ENCODE peak calls at places on chromosomes 11 and 22, in nine cellular contexts. J is adrenal gland, X is uterus, F is endothelial cell of umbilical vein, H is breast epithelium, Z is HCT116, U is prostate gland, Y is tibial nerve, M is thyroid gland. Q is an unnamed sample.

GRCh38 chr22:23452231-23453010 is 127.7 kb downstream of the IGLL1 start:
- DNase-seq in U (no peak), X (no peak), H (no peak), F (no peak), Z (no peak), M (no peak), Y (no peak), J (no peak), Q (no peak)

GRCh38 chr11:94525933-94526332 is 13.7 kb downstream of the C11orf97 start:
- DNase-seq in U (peak), J (peak), X (peak), Y (peak), F (peak), M (peak), Z (no peak), H (peak), Q (peak)

GRCh38 chr11:103358251-103358650 is 249.0 kb downstream of the DYNC2H1 start:
- DNase-seq in M (no peak), J (no peak), U (no peak), H (no peak), Y (no peak), F (no peak), Z (no peak), X (no peak), Q (no peak)

GRCh38 chr11:113951487-113951886 is 23.4 kb upstream of the HTR3A start:
- DNase-seq in M (no peak), F (no peak), X (no peak), Z (no peak), J (no peak), Y (no peak), H (no peak), U (no peak), Q (no peak)

GRCh38 chr11:127110542-127110941 is 110.0 kb upstream of the KIRREL3 start:
- DNase-seq in M (no peak), J (no peak), X (no peak), F (no peak), U (no peak), H (no peak), Z (no peak), Y (peak), Q (no peak)

GRCh38 chr11:2428322-2428795 is 16.0 kb downstream of the TRPM5 start:
- DNase-seq in X (peak), U (peak), M (peak), H (peak), Y (peak), F (peak), Z (peak), J (peak), Q (peak)

GRCh38 chr11:126884192-126884973 is 116.2 kb downstream of the KIRREL3 start:
- DNase-seq in F (no peak), X (no peak), Z (no peak), M (no peak), J (no peak), Y (no peak), H (no peak), U (no peak), Q (no peak)

GRCh38 chr11:72578051-72578450 is 96.2 kb downstream of the PDE2A start:
- DNase-seq in J (peak), H (no peak), Z (no peak), Y (no peak), X (no peak), F (no peak), U (no peak), M (no peak), Q (peak)

GRCh38 chr11:123694551-123694950 is 40.1 kb upstream of the SCN3B start:
- DNase-seq in Y (no peak), U (no peak), J (no peak), H (no peak), X (no peak), Z (no peak), M (no peak), F (no peak), Q (no peak)

GRCh38 chr22:24108073-24108472 is 73.2 kb upstream of the SUSD2 start:
- DNase-seq in H (no peak), M (no peak), J (no peak), X (no peak), F (no peak), Z (no peak), Y (no peak), U (no peak), Q (no peak)

GRCh38 chr11:73233211-73233610 is 15.1 kb downstream of the P2RY2 start:
- DNase-seq in Y (no peak), H (no peak), F (no peak), U (no peak), Z (no peak), X (no peak), J (no peak), M (no peak), Q (no peak)

GRCh38 chr11:46330154-46330886 is 16.9 kb upstream of the DGKZ start:
- DNase-seq in Z (no peak), X (no peak), H (no peak), F (no peak), U (no peak), Y (no peak), M (no peak), J (no peak), Q (no peak)

GRCh38 chr11:82233211-82233610 is 500.5 kb downstream of the FAM181B start:
- DNase-seq in Z (no peak), X (no peak), F (no peak), M (no peak), U (no peak), Y (no peak), J (no peak), H (no peak), Q (no peak)

GRCh38 chr22:44448271-44448780 is 49.7 kb downstream of the RTL6 start:
- DNase-seq in Z (no peak), X (peak), H (peak), Y (peak), F (no peak), M (peak), U (peak), J (peak), Q (peak)

GRCh38 chr11:106697058-106697457 is 321.2 kb downstream of the GUCY1A2 start:
- DNase-seq in X (no peak), U (no peak), Y (no peak), F (no peak), M (no peak), H (no peak), J (no peak), Z (no peak), Q (no peak)

GRCh38 chr22:45731041-45731797 is 59.6 kb downstream of the ATXN10 start:
- DNase-seq in Z (no peak), Y (no peak), H (no peak), J (no peak), F (no peak), X (no peak), M (no peak), U (no peak), Q (peak)

GRCh38 chr11:130433357-130433756 is 4.9 kb upstream of the ADAMTS8 start:
- DNase-seq in U (no peak), Y (no peak), M (no peak), H (no peak), X (no peak), J (no peak), Z (no peak), F (no peak), Q (no peak)

GRCh38 chr11:121391914-121392313 is 60.2 kb upstream of the SORL1 start:
- DNase-seq in F (no peak), U (peak), H (peak), Y (no peak), M (peak), J (no peak), Z (no peak), X (no peak), Q (peak)

GRCh38 chr11:66970808-66971442 is 4.2 kb upstream of the C11orf86 start:
- DNase-seq in M (no peak), X (peak), H (peak), F (peak), U (no peak), J (peak), Y (peak), Z (peak), Q (peak)

GRCh38 chr22:32204856-32205722 is at the start of gene RFPL2:
- DNase-seq in Y (no peak), F (peak), M (peak), Z (peak), H (no peak), U (no peak), J (peak), X (no peak), Q (peak)

GRCh38 chr11:16511109-16511806 is 154.9 kb upstream of the SOX6 start:
- DNase-seq in J (no peak), X (no peak), Y (no peak), H (no peak), M (no peak), U (no peak), Z (no peak), F (no peak), Q (no peak)

GRCh38 chr11:116948375-116948774 is 111.0 kb upstream of the APOA1 start:
- DNase-seq in Y (no peak), X (no peak), U (no peak), F (no peak), M (no peak), H (no peak), Z (peak), J (no peak), Q (peak)

GRCh38 chr11:88059326-88059725 is 115.9 kb downstream of the RAB38 start:
- DNase-seq in M (no peak), Z (no peak), Y (no peak), F (no peak), H (no peak), J (no peak), X (no peak), U (no peak), Q (no peak)

GRCh38 chr11:30786392-30787120 is 200.4 kb upstream of the MPPED2 start:
- DNase-seq in Z (no peak), F (peak), H (no peak), Y (no peak), M (no peak), J (no peak), U (no peak), X (no peak), Q (no peak)

DNA sequence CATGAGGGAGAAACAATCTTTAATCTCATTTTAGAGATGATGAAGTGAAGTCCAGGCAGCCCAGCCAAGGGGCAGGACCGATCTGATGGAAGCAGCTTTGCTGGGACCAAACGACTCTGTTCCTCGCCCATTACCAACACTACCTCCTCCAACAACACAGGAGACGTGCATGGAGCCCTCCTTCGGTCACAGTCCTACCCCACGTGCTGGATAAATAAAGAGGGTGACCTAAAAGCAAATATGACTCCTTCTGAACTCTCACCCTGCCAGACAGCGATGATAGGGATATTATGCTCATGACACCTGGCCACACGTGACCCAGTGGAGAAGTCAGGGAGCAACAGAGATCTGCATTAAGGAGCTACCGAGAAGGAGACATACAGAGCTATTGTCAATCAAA is 26.0 kb downstream of the SCGB1A1 start:
- DNase-seq in Z (no peak), F (no peak), X (peak), U (no peak), J (no peak), H (no peak), Y (no peak), M (no peak), Q (no peak)
- TF ChIP-seq POLR2A in Z (no peak), F (no peak), X (no peak), U (no peak), J (no peak), H (no peak), Y (no peak), M (no peak), Q (no peak)

DNA sequence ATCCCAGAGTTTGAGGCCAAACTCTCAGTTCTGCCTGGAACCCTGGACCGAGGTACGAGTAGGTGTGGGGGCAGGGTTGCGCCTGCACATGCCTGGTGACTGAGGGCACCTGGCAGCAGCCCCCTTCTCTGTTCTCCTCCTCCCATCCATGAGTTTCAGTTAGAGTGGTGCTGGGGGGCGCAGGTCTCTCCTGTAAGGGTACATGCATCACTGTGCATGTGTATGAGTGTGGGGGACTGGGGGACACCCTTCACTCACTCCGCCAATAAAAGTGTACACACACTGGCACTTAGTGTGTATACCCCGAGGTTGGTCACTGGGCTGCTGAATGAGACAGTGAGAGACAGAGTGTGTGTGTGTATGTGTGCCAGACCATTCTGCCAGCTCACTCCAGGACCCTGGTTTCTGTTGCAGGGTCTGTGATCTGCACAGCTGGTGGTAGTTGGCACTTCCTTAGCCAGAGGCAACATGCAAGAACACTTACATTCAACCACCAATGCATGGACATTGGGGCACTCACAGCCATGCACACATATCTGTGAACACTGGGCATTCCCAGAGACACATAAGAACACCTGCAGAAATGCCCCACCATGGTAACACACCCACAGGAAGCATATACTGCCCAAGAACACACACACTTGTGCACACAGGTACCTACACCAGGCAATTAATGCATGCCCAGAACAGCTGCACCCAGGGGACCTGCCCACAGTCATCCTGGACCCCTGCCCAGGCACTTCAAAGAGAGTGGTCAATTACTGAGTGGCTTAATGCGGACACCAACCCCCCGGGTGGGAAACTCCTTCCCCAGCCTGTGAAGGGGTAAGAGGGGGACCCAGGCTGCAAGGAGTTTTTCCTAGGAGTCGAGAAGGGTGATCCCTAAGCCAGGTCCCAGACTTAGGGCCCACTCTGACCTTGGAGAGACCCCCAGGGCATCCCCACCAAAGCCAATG is 1.2 kb upstream of the NRXN2 start:
- DNase-seq in Y (no peak), U (no peak), J (no peak), H (no peak), F (no peak), X (no peak), Z (no peak), M (no peak), Q (no peak)
- H3K4me3 ChIP-seq in Y (no peak), U (no peak), J (no peak), H (no peak), F (no peak), X (no peak), Z (no peak), M (no peak), Q (no peak)

GRCh38 chr11:78583889-78584288 is 9.2 kb upstream of the NARS2 start:
- DNase-seq in Y (no peak), Z (no peak), H (no peak), X (no peak), J (no peak), F (no peak), M (no peak), U (no peak), Q (no peak)

GRCh38 chr11:78587446-78587845 is 12.8 kb upstream of the NARS2 start:
- DNase-seq in X (no peak), F (no peak), Z (no peak), U (no peak), Y (no peak), H (no peak), J (no peak), M (no peak), Q (no peak)

GRCh38 chr11:78588517-78588916 is 13.9 kb upstream of the NARS2 start:
- DNase-seq in F (no peak), M (no peak), Z (no peak), J (no peak), Y (no peak), H (no peak), X (no peak), U (no peak), Q (no peak)

DNA sequence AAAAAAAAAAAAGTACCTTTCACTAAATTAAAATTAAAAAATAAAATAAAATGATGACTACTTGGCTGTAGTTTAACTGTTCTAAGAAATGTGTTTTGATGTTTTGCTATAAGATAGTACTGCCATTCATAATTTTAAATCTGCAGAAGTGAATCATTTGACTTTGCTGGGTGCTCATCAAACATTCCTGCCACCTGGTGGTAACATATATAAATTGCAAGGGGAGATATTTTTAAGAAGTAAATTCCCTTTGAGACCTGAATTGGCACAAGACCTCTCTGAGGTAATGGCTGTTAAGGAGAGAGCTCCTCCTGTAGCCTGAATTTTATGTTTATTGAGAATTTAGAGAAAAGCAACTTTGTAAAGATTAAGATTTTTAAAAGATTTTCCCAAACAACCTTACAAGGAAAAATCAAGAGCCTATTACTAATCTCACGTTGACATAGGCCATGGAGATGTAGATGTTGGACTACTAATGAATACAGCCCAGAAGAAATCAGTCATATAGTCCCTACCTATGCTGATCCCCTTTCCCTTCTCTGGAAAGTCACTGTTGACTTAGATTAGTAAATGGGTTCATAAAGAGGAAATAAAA is 11.9 kb upstream of the NARS2 start:
- DNase-seq in Y (no peak), M (no peak), U (no peak), H (no peak), F (peak), J (no peak), X (no peak), Z (no peak), Q (no peak)
- TF ChIP-seq CTCF in Y (no peak), M (no peak), U (peak), H (no peak), F (peak), J (peak), X (no peak), Z (peak), Q (peak)

DNA sequence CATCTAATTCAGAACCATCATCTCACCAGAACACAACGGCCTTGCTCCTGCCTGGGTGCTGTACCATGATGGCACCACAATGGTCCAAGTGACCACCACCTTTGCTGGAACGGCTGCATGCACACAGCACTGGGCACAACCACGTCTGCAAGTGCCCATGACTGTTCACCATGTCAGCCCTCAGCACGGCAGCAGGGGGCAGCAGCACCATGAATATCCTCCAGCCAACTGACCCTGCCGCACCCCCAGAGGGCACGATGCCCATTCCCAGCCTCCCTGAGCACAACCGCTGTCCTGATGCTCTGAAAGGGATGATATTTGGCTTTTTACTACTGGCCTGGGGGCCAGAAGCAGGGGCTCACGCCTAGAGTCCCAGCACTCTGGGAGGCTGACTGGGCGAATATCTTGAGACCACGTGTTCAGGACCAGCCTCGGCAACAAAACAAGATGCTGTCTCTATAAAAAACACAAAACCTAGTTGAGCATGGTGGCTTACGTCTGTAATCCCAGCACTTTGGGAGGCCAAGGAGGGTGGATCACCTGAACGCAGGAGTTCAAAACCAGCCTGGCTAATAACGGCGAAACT is 25.7 kb downstream of the DRD4 start:
- DNase-seq in F (peak), H (no peak), X (peak), Y (peak), M (peak), Z (peak), U (no peak), J (peak), Q (peak)
- TF ChIP-seq POLR2A in F (no peak), H (no peak), X (no peak), Y (no peak), M (no peak), Z (no peak), U (no peak), J (no peak), Q (no peak)

DNA sequence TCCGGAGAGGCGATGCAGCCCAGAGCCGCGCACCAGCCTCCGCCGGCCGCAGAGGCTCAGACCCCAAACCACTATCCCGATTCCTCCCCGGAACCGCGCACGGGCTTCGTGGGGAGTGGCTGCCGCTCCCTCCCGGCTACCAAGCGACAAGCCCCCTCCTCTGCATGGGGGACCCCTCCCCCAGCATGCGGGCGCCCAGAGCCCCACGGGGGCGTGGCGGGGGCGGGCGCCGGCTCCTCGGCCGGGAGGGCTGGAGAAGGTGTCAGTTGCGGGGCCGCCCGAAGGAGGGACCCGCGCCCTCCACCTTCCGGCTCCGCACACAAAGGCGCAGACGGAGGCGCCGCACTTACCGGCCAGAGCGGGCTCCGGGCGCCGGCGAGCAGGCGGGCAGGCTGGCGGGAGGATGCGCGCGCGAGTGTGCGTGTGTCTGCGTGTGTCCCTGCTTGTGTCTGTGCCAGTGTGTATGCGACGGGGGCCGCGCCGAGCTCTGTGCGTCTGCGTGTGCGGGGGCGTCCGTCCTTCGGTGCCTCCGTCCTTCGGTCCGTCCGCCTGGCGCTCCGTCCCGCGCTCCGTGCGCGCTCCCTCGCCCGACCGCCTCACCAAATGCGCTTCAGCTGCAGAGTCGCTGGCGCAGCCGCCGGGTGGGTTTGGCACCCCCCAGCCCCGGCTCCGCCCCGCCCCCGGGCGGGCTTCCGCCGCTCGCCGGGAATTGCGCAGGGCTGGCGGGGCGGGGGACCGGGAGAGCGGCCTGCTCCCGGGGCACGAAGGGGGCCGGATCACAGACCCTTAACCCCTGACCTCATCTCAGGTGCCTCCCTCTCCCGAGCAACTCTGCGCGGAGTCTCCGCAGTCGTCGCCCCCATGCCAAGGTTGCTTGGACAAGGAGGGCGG is at the start of gene PTPN5:
- DNase-seq in J (no peak), F (no peak), Z (no peak), M (no peak), H (no peak), U (no peak), X (no peak), Y (no peak), Q (no peak)
- H3K4me3 ChIP-seq in J (peak), F (peak), Z (no peak), M (no peak), H (peak), U (peak), X (no peak), Y (peak), Q (peak)